ENCODE peak calls at places on chromosomes 13 and 19, in five cellular contexts. Z, A, W, N and I are unnamed samples.

GRCh38 chr13:27487776-27488175 is 37.4 kb upstream of the MTIF3 start:
- DNase-seq in Z (no peak), A (no peak), W (no peak), N (no peak), I (no peak)

GRCh38 chr13:51444922-51445321 is 7.9 kb downstream of the INTS6 start:
- DNase-seq in Z (peak), A (no peak), W (no peak), N (no peak), I (peak)

GRCh38 chr19:16161848-16162247 is 11.5 kb downstream of the CIB3 start:
- DNase-seq in Z (peak), A (no peak), W (no peak), N (no peak), I (no peak)

GRCh38 chr13:78137404-78138142 is 218.9 kb upstream of the EDNRB start:
- DNase-seq in Z (peak), A (no peak), W (peak), N (no peak), I (peak)

GRCh38 chr13:90867336-90867683 is 480.2 kb upstream of the MIR17HG start:
- DNase-seq in Z (peak), A (peak), W (peak), N (peak), I (peak)

GRCh38 chr13:101473458-101473857 is 21.0 kb downstream of the ITGBL1 start:
- DNase-seq in Z (peak), A (no peak), W (peak), N (no peak), I (no peak)

GRCh38 chr19:40442328-40443130 is 1.6 kb downstream of the SERTAD3 start:
- DNase-seq in Z (no peak), A (no peak), W (no peak), N (no peak), I (no peak)

GRCh38 chr19:15448778-15449619 is 757 bp downstream of the WIZ start:
- DNase-seq in Z (no peak), A (peak), W (no peak), N (no peak), I (peak)

GRCh38 chr19:35404879-35405622 is 34.2 kb downstream of the GPR42 start:
- DNase-seq in Z (peak), A (no peak), W (peak), N (peak), I (no peak)

GRCh38 chr13:106178816-106179215 is 356.6 kb downstream of the EFNB2 start:
- DNase-seq in Z (no peak), A (no peak), W (no peak), N (no peak), I (no peak)

GRCh38 chr13:30679483-30680330 is 55.6 kb upstream of the ALOX5AP start:
- DNase-seq in Z (peak), A (no peak), W (no peak), N (no peak), I (peak)

GRCh38 chr13:59638404-59638803 is 525.3 kb downstream of the DIAPH3 start:
- DNase-seq in Z (no peak), A (no peak), W (no peak), N (no peak), I (no peak)

GRCh38 chr13:58946274-58946673 is 1217.5 kb downstream of the DIAPH3 start:
- DNase-seq in Z (no peak), A (no peak), W (no peak), N (no peak), I (no peak)

GRCh38 chr19:33815410-33816340 is 19.0 kb downstream of the KCTD15 start:
- DNase-seq in Z (peak), A (peak), W (no peak), N (no peak), I (peak)

GRCh38 chr19:12913011-12913561 is 6.0 kb downstream of the SYCE2 start:
- DNase-seq in Z (peak), A (peak), W (no peak), N (peak), I (no peak)

GRCh38 chr13:20099319-20099718 is 61.5 kb downstream of the GJA3 start:
- DNase-seq in Z (no peak), A (no peak), W (no peak), N (no peak), I (no peak)

GRCh38 chr19:9818175-9818733 is 625 bp downstream of the FBXL12 start:
- DNase-seq in Z (no peak), A (no peak), W (no peak), N (no peak), I (no peak)

GRCh38 chr13:101596803-101597202 is 144.3 kb downstream of the ITGBL1 start:
- DNase-seq in Z (no peak), A (no peak), W (no peak), N (no peak), I (no peak)

GRCh38 chr13:43157796-43158195 is 134.4 kb downstream of the DNAJC15 start:
- DNase-seq in Z (no peak), A (no peak), W (no peak), N (no peak), I (no peak)

GRCh38 chr19:17772172-17772571 is 20.9 kb downstream of the FCHO1 start:
- DNase-seq in Z (peak), A (no peak), W (no peak), N (no peak), I (peak)

GRCh38 chr19:35908977-35909683 is 1.0 kb upstream of the TYROBP start:
- DNase-seq in Z (no peak), A (peak), W (no peak), N (peak), I (peak)

GRCh38 chr13:89899302-89900103 is 1448.0 kb upstream of the MIR17HG start:
- DNase-seq in Z (no peak), A (no peak), W (no peak), N (no peak), I (no peak)

GRCh38 chr19:34261335-34262109 is 7.2 kb downstream of the GARRE1 start:
- DNase-seq in Z (no peak), A (no peak), W (no peak), N (no peak), I (no peak)

GRCh38 chr13:32409561-32410440 is 18.1 kb downstream of the N4BP2L1 start:
- DNase-seq in Z (peak), A (no peak), W (no peak), N (no peak), I (peak)

GRCh38 chr19:18046066-18046718 is 38.2 kb downstream of the ARRDC2 start:
- DNase-seq in Z (peak), A (no peak), W (peak), N (peak), I (peak)

GRCh38 chr19:18777725-18778389 is 13.2 kb downstream of the COMP start:
- DNase-seq in Z (no peak), A (no peak), W (no peak), N (no peak), I (no peak)

GRCh38 chr13:21530656-21531055 is 71.6 kb upstream of the ZDHHC20 start:
- DNase-seq in Z (no peak), A (no peak), W (no peak), N (no peak), I (no peak)

GRCh38 chr19:15181394-15181793 is 19.4 kb downstream of the NOTCH3 start:
- DNase-seq in Z (no peak), A (no peak), W (no peak), N (no peak), I (no peak)

GRCh38 chr13:76792680-76793334 is 93.4 kb downstream of the KCTD12 start:
- DNase-seq in Z (peak), A (no peak), W (no peak), N (no peak), I (no peak)

DNA sequence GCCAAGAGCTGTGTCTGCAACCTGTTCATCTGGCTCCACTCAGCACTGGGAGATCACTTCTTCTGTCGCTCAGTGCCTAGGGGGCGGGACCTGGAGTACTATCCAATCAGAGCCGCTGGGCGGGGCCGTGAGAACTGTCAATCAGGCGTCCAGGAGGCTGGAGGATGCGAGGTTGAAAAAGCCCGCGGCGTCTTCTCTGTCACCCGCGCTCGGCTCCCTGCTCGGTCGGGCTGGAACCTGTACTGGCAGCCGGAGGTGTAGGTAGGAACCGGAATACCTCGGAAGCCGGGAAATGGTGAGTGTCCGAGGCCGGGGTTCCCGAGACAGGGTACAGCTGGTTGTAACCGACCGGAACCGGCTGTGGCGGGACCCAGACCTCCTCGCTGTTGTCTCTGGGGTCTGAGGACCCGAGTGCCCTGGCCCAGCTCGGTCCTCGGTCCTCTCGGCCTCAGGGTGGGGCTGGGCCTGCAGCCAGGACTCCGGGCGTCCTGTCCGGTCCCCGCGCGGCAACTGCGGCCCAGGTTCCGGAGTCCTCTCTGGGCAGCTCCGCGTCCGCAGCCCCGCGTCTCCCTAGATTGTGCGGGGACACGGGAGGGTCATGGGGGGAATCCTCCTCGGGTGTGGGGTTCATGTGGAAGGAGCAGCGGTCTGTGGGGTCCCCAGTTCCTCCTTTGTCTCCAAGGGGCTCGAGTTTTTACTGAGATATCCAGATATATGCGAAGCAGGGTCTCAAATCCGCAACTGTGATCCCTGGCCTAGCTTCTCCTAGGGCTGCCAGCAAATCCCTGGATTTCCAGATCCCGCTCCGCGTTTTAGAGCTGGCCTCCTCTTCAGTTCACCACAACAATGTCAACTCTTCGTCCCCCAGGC is 42.6 kb downstream of the ZNF627 start:
- DNase-seq in Z (peak), A (peak), W (peak), N (peak), I (peak)
- TF ChIP-seq POLR2A in Z (no peak), A (no peak), W (peak), N (no peak), I (peak)

GRCh38 chr19:45826934-45827333 is 11.8 kb upstream of the RSPH6A start:
- DNase-seq in Z (no peak), A (no peak), W (no peak), N (no peak), I (no peak)

GRCh38 chr19:45827459-45828093 is 12.5 kb upstream of the RSPH6A start:
- DNase-seq in Z (no peak), A (peak), W (no peak), N (no peak), I (no peak)

GRCh38 chr19:45828523-45828922 is 13.4 kb upstream of the RSPH6A start:
- DNase-seq in Z (no peak), A (no peak), W (no peak), N (no peak), I (no peak)

GRCh38 chr19:45825917-45826893 is 11.1 kb upstream of the RSPH6A start:
- DNase-seq in Z (no peak), A (peak), W (no peak), N (no peak), I (no peak)

DNA sequence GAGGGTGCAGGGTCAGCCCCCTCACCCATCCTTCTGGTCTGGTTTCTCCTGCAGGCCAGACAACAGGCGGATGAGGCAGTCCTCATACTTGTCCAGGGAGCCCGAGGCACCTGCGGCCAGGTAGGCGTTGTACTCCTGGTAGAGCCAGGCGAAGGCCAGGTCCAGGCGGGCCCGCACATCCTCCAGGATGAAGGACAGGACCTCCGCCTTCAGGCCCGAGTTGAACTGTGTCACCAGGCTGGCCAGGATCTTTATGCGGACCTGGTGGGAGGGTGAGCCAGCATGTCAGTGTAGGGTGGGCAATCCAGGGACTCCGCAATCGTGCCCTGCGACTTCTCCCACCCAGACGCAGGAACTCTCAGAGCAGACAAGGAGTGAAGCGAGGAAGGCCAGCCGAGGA is 13.8 kb upstream of the RSPH6A start:
- DNase-seq in Z (no peak), A (peak), W (no peak), N (no peak), I (no peak)
- TF ChIP-seq POLR2A in Z (no peak), A (no peak), W (no peak), N (no peak), I (no peak)

GRCh38 chr19:6678690-6679109 is 8.7 kb upstream of the TNFSF14 start:
- DNase-seq in Z (no peak), A (no peak), W (peak), N (no peak), I (no peak)
- TF ChIP-seq POLR2A in Z (no peak), A (no peak), W (no peak), N (no peak), I (no peak)

DNA sequence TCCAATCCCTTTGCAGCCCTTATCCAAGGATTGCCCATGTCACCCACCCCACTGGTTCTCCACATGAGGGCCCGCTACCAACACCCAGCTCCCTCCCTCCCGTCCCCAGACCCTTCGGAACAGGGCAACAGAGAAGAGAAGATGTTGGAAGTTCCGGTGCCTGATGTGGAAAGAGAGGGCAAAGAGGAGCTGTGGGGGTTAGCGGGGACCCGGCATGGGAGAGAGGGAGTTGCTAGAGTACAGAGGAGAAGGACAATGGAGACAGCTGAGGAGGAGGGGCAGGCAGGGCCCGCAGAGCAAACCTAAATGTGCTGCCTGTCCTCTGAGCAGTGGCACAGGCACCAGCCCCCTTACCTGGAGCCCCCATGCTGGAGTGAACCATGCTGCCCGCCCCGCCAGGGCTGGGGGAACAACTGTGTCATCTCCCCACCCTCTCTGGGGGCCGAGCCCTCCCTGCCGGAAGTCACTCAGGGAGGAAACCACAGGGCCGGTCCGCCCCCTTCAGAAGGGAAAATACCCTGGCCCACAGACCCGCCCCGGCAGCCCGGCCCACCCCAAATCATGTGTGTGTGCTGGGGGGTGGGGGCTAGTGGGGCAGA is at the start of gene POU2F2:
- DNase-seq in Z (no peak), A (peak), W (no peak), N (peak), I (peak)
- TF ChIP-seq POLR2A in Z (no peak), A (no peak), W (no peak), N (no peak), I (no peak)

DNA sequence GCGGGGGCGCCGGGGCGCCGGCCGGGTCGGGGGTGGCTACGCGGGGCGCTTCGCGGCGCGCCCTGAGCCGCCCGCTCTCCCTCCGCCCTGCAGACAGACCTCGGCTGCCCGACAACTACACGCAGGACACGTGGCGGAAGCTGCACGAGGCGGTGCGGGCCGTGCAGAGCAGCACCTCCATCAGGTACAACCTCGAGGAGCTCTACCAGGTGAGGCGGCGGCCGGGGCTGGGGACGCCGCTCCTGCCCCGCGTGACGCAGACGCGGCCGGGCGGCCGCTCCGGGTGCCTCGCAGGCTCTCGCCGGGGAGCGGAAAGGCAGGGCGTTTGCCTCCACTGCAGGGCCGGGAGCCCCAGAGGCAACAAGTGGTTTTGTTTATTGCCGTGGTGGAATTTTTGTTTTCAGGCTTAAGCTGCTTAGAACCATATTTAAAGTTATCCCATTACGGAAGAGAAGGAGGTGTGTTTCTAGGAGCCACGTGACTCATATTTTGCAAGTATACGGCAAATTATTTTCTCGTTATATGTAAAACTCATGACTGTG is 538 bp downstream of the CUL4A start:
- DNase-seq in Z (peak), A (peak), W (peak), N (peak), I (peak)
- TF ChIP-seq POLR2A in Z (no peak), A (peak), W (no peak), N (no peak), I (peak)

GRCh38 chr19:4656102-4656501 is 14.0 kb downstream of the MYDGF start:
- DNase-seq in Z (no peak), A (no peak), W (no peak), N (no peak), I (no peak)
- TF ChIP-seq POLR2A in Z (no peak), A (no peak), W (no peak), N (no peak), I (no peak)

GRCh38 chr19:21505459-21506393 is at the start of gene ZNF429:
- DNase-seq in Z (peak), A (peak), W (peak), N (peak), I (peak)
- TF ChIP-seq POLR2A in Z (peak), A (peak), W (peak), N (no peak), I (peak)

GRCh38 chr13:97640236-97640635 is 206.3 kb downstream of the RAP2A start:
- DNase-seq in Z (no peak), A (no peak), W (no peak), N (no peak), I (no peak)
- TF ChIP-seq POLR2A in Z (no peak), A (no peak), W (no peak), N (no peak), I (no peak)

GRCh38 chr19:6743071-6743470 is 3.6 kb downstream of the TRIP10 start:
- DNase-seq in Z (no peak), A (no peak), W (no peak), N (no peak), I (no peak)

GRCh38 chr19:6739390-6739883 is at the start of gene TRIP10:
- DNase-seq in Z (peak), A (peak), W (peak), N (peak), I (peak)

GRCh38 chr19:6739884-6740588 is 556 bp downstream of the TRIP10 start:
- DNase-seq in Z (no peak), A (peak), W (no peak), N (peak), I (peak)

GRCh38 chr19:6738726-6739389 is 622 bp upstream of the TRIP10 start:
- DNase-seq in Z (peak), A (peak), W (no peak), N (peak), I (no peak)

DNA sequence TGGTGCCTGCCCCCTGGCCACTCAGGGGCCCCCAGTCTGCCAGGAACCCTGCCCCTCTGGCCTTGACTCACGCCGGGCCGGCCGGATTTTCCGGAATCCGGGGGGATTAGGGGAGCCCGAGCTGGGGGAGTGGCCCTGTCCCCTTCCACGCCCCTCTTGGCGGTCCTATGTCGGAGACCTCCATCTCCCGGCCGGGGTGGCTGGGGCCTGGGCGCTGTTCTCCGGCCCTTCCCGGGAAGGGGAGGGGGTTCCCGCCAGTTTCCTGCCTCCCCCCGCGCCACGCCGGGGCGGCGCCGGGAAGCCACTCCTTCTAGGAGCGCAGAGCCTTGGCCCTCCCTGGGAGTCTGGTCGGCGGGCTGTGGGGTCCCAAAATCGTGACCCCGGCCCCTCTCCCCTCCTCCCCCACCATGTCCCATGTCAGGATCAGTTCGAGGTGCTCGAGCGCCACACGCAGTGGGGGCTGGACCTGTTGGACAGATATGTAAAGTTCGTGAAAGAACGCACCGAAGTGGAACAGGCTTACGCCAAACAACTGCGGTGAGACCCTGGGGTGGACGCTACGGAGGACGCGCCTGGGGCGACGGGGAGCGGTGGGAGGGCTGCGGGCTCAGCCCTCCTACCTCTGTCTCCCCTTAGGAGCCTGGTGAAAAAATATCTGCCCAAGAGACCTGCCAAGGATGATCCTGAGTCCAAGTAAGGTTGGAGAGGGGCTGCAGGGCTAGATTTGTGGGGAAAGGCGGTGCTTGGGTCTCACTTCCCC is 1.3 kb downstream of the TRIP10 start:
- DNase-seq in Z (peak), A (peak), W (peak), N (peak), I (peak)
- TF ChIP-seq POLR2A in Z (no peak), A (peak), W (no peak), N (no peak), I (no peak)